ENCODE peak calls at places on chromosomes 7 and 10, in ten cellular contexts. S is CD14-positive monocyte; T is fibroblast of lung; O is progenitor cell of endocrine pancreas; I is fibroblast of mammary gland; K is ovary; R is AG04449; Z is RWPE2; Q is CD4-positive, alpha-beta T cell; U is neural crest cell. P is an unnamed sample.
A peak's percentile ranks its signal among the peaks of the same experiment; 100 is the strongest.

GRCh38 chr7:37385787-37386186 is 62.9 kb downstream of the ELMO1 start:
- DNase-seq in S (peak; percentile 62), T (no peak), O (no peak), I (no peak), K (no peak), R (no peak), Z (no peak), Q (no peak), U (no peak), P (no peak)

GRCh38 chr7:17674166-17674955 is 265.9 kb downstream of the SNX13 start:
- DNase-seq in S (no peak), T (no peak), O (no peak), I (no peak), K (no peak), R (no peak), Z (peak; percentile 70), Q (no peak), U (no peak), P (no peak)

GRCh38 chr10:124092270-124093075 is 925 bp downstream of the CHST15 start:
- DNase-seq in S (peak; percentile 88), T (peak; percentile 41), O (peak; percentile 48), I (no peak), K (peak; percentile 77), R (no peak), Z (no peak), Q (no peak), U (peak; percentile 23), P (no peak)

GRCh38 chr10:69088471-69088769 is 517 bp downstream of the SRGN start:
- DNase-seq in S (no peak), T (no peak), O (no peak), I (no peak), K (no peak), R (no peak), Z (no peak), Q (no peak), U (no peak), P (no peak)

GRCh38 chr10:107733731-107734130 is 569.2 kb upstream of the SORCS1 start:
- DNase-seq in S (no peak), T (no peak), O (no peak), I (peak; percentile 51), K (no peak), R (no peak), Z (no peak), Q (no peak), U (no peak), P (peak; percentile 30)

GRCh38 chr10:122311051-122311410 is 39.9 kb downstream of the BTBD16 start:
- DNase-seq in S (no peak), T (no peak), O (no peak), I (no peak), K (no peak), R (no peak), Z (no peak), Q (no peak), U (no peak), P (no peak)

GRCh38 chr7:90053094-90053493 is 101.2 kb upstream of the STEAP1 start:
- DNase-seq in S (no peak), T (no peak), O (no peak), I (no peak), K (no peak), R (no peak), Z (no peak), Q (no peak), U (no peak), P (no peak)

GRCh38 chr10:44809652-44810051 is 101.5 kb upstream of the TMEM72 start:
- DNase-seq in S (no peak), T (no peak), O (no peak), I (peak; percentile 43), K (no peak), R (no peak), Z (no peak), Q (no peak), U (no peak), P (peak; percentile 93)

GRCh38 chr7:142925413-142925812 is 8.1 kb downstream of the TRPV5 start:
- DNase-seq in S (no peak), T (no peak), O (no peak), I (no peak), K (no peak), R (no peak), Z (no peak), Q (no peak), U (no peak), P (no peak)

DNA sequence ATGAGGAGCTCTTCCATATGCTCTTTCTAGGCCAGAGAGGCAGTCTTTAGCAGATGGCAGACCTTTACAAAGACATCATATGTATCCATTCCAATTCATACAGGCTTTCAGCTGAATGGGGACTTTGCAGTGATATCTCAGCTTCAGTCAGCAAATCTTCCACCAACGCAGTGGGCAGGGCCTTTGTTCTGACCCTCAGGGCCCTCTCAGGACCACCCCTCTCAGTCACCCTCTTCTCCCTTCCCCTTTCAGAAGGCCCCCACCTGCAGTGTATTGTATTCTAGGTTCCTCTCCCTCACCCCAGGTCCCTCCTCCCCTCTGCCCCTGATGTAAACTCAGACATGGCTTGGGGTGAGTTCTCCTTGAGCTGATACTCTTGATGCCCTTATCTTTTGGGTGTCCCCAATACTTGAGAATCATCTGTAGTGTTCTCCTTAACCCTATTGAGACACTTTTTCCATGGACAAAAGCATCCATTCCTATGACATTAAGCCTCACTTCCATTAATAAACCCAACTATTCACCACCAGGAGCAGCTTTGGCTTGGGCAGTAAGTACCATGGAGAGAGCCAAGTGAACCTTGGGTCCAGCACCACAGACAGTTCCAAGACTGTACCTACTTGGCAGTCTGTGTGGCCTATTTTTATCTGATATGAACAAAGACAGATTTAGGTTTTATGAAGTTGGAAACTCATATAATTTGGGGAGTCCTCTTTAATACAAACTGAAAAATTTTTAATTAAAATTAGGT is 62.7 kb downstream of the ADCYAP1R1 start:
- DNase-seq in S (no peak), T (peak; percentile 53), O (peak; percentile 40), I (peak; percentile 51), K (no peak), R (no peak), Z (no peak), Q (no peak), U (peak; percentile 28), P (peak; percentile 57)
- TF ChIP-seq CTCF in S (no peak), T (no peak), O (no peak), I (no peak), K (no peak), R (no peak), Z (no peak), Q (no peak), U (no peak), P (peak; percentile 1)

DNA sequence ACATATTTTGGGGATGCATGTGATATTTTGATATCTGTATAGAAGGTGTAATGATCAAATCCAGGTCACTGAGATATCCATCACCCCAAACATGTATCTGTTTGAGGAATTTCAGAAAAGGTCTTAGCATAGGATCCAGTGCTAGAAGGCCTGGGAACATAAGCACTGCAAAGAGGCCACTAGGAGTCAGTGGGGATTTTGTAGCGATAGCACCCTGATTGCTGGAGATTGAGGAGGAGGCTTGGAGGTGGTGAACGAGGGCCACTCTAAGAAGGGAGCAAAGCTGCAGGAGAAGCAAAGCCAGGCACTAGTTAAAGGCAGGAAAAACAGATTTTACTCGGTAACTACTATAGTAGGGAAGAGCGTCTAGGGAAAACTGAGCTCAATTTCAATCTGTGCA is 324.0 kb downstream of the LHFPL3 start:
- DNase-seq in S (no peak), T (no peak), O (no peak), I (no peak), K (no peak), R (no peak), Z (no peak), Q (no peak), U (no peak), P (no peak)
- TF ChIP-seq CTCF in S (no peak), T (no peak), O (no peak), I (no peak), K (no peak), R (no peak), Z (no peak), Q (no peak), U (no peak), P (no peak)

GRCh38 chr10:131474426-131474825 is 162.9 kb upstream of the TCERG1L start:
- DNase-seq in S (no peak), T (no peak), O (no peak), I (no peak), K (no peak), R (no peak), Z (no peak), Q (no peak), U (no peak), P (no peak)

GRCh38 chr10:131475043-131475442 is 163.5 kb upstream of the TCERG1L start:
- DNase-seq in S (no peak), T (no peak), O (no peak), I (no peak), K (no peak), R (no peak), Z (no peak), Q (no peak), U (no peak), P (no peak)

GRCh38 chr10:131475803-131476202 is 164.3 kb upstream of the TCERG1L start:
- DNase-seq in S (no peak), T (no peak), O (no peak), I (no peak), K (no peak), R (no peak), Z (no peak), Q (no peak), U (no peak), P (no peak)

GRCh38 chr10:131478398-131478989 is 167.0 kb upstream of the TCERG1L start:
- DNase-seq in S (no peak), T (no peak), O (no peak), I (no peak), K (no peak), R (no peak), Z (no peak), Q (no peak), U (no peak), P (no peak)

GRCh38 chr10:131477457-131478205 is 166.1 kb upstream of the TCERG1L start:
- DNase-seq in S (no peak), T (no peak), O (no peak), I (no peak), K (no peak), R (no peak), Z (no peak), Q (no peak), U (no peak), P (no peak)
- TF ChIP-seq CTCF in S (no peak), T (no peak), O (peak; percentile 11), I (no peak), K (no peak), R (no peak), Z (no peak), Q (no peak), U (no peak), P (no peak)

DNA sequence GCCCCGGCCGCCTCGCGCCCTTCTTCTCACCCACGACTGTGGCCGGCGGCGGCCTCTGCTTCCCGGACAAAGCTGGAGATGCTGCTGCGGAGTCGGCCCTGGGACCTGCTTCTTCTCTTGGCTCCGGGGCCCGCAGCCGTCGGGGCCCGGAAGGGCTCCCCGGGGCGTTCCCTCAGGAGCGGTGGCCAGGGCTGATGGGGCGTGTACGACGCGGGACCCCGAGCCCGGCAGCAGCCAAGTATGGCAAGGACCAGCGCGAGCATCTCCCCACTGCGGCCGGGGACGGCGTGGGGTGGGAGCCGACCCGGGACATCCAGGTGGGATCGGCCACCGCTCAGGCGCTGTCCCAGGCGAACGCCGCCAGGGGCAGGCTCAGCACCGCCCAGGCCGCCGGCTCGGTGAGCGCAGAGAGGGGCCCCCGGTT is 27.6 kb upstream of the BMS1 start:
- DNase-seq in S (no peak), T (no peak), O (peak; percentile 15), I (no peak), K (no peak), R (no peak), Z (no peak), Q (no peak), U (no peak), P (no peak)
- TF ChIP-seq CTCF in S (no peak), T (no peak), O (peak; percentile 46), I (no peak), K (no peak), R (no peak), Z (no peak), Q (no peak), U (peak; percentile 26), P (no peak)

GRCh38 chr7:74364061-74364460 is 74.9 kb downstream of the CLIP2 start:
- DNase-seq in S (no peak), T (no peak), O (no peak), I (no peak), K (no peak), R (no peak), Z (no peak), Q (no peak), U (peak; percentile 16), P (no peak)
- TF ChIP-seq CTCF in S (no peak), T (no peak), O (peak; percentile 26), I (peak; percentile 4), K (no peak), R (peak; percentile 5), Z (no peak), Q (no peak), U (peak; percentile 39), P (peak; percentile 15)

P was measured in fibroblast of the aortic adventitia.